ENCODE peak calls at places on chromosomes 11 and 22, in nine cellular contexts. Y is cardiac fibroblast, R is activated gamma-delta T cell treated with Interleukin-2 at 50 U/mL for 16 hours, L is aorta, D is NCI-H2081 treated with DMSO at 0.1 percent for 48 hours, Q is Ammon's horn, J is Daoy, E is naive B cell, T is bronchial epithelial cell. P is an unnamed sample.

GRCh38 chr11:65593518-65594414 is 1.8 kb downstream of the KCNK7 start:
- DNase-seq in Y (peak), R (peak), L (peak), D (no peak), Q (peak), J (peak), E (peak), T (no peak), P (no peak)

GRCh38 chr11:126384449-126385070 is 29.1 kb downstream of the ST3GAL4 start:
- DNase-seq in Y (no peak), R (no peak), L (peak), D (no peak), Q (no peak), J (no peak), E (no peak), T (no peak), P (no peak)

GRCh38 chr11:22884268-22884667 is 24.0 kb upstream of the CCDC179 start:
- DNase-seq in Y (peak), R (no peak), L (no peak), D (no peak), Q (no peak), J (no peak), E (no peak), T (no peak), P (no peak)

GRCh38 chr11:70525006-70525405 is 126.7 kb downstream of the CTTN start:
- DNase-seq in Y (no peak), R (no peak), L (peak), D (no peak), Q (no peak), J (no peak), E (no peak), T (peak), P (peak)

GRCh38 chr11:61493832-61494231 is 14.7 kb upstream of the LRRC10B start:
- DNase-seq in Y (no peak), R (no peak), L (no peak), D (no peak), Q (no peak), J (no peak), E (no peak), T (no peak), P (no peak)

GRCh38 chr22:20520093-20520511 is 12.7 kb downstream of the MED15 start:
- DNase-seq in Y (no peak), R (peak), L (no peak), D (no peak), Q (no peak), J (peak), E (no peak), T (peak), P (no peak)

GRCh38 chr11:17683378-17684161 is 35.8 kb upstream of the MYOD1 start:
- DNase-seq in Y (peak), R (no peak), L (no peak), D (no peak), Q (no peak), J (peak), E (no peak), T (peak), P (no peak)

GRCh38 chr11:6705905-6706535 is 22.9 kb upstream of the MRPL17 start:
- DNase-seq in Y (peak), R (peak), L (no peak), D (no peak), Q (peak), J (peak), E (peak), T (peak), P (no peak)

GRCh38 chr11:37509471-37509870 is 911.4 kb upstream of the RAG2 start:
- DNase-seq in Y (no peak), R (no peak), L (no peak), D (no peak), Q (no peak), J (no peak), E (no peak), T (peak), P (no peak)

GRCh38 chr11:8018742-8019631 is 31.9 kb downstream of the EIF3F start:
- DNase-seq in Y (peak), R (peak), L (peak), D (no peak), Q (peak), J (peak), E (peak), T (peak), P (no peak)

GRCh38 chr11:132125855-132126841 is 755.7 kb downstream of the NTM start:
- DNase-seq in Y (peak), R (no peak), L (no peak), D (peak), Q (peak), J (peak), E (no peak), T (no peak), P (no peak)

GRCh38 chr11:61627831-61628753 is 47.2 kb upstream of the SYT7 start:
- DNase-seq in Y (peak), R (peak), L (peak), D (no peak), Q (peak), J (peak), E (no peak), T (peak), P (no peak)

GRCh38 chr11:20707876-20708275 is 38.5 kb downstream of the NELL1 start:
- DNase-seq in Y (no peak), R (no peak), L (no peak), D (no peak), Q (no peak), J (no peak), E (no peak), T (no peak), P (no peak)

GRCh38 chr11:102843474-102843873 is at the start of gene MMP3:
- DNase-seq in Y (no peak), R (no peak), L (no peak), D (no peak), Q (no peak), J (peak), E (no peak), T (peak), P (no peak)